ENCODE peak calls at places on chromosomes 6 and 20, in five cellular contexts. One of them, this sample, is unnamed.

GRCh38 chr20:60095456-60095855 is 137.2 kb downstream of the CDH26 start:
- DNase-seq in nephron progenitor cell: no peak
- DNase-seq in heart right ventricle: peak
- DNase-seq in AG10803: peak
- DNase-seq in AG09309: no peak
- DNase-seq in this sample: no peak

GRCh38 chr20:61120595-61121515 is 131.2 kb upstream of the CDH4 start:
- DNase-seq in nephron progenitor cell: peak
- DNase-seq in heart right ventricle: peak
- DNase-seq in AG10803: peak
- DNase-seq in AG09309: peak
- DNase-seq in this sample: peak

GRCh38 chr6:32622545-32623401 is 14.4 kb upstream of the HLA-DQA1 start:
- DNase-seq in nephron progenitor cell: peak
- DNase-seq in heart right ventricle: no peak
- DNase-seq in AG10803: peak
- DNase-seq in AG09309: no peak
- DNase-seq in this sample: peak

GRCh38 chr6:138814179-138814834 is 18.4 kb downstream of the ECT2L start:
- DNase-seq in nephron progenitor cell: no peak
- DNase-seq in heart right ventricle: no peak
- DNase-seq in AG10803: no peak
- DNase-seq in AG09309: no peak
- DNase-seq in this sample: no peak

GRCh38 chr6:16338577-16339262 is 100.3 kb downstream of the GMPR start:
- DNase-seq in nephron progenitor cell: peak
- DNase-seq in heart right ventricle: peak
- DNase-seq in AG10803: peak
- DNase-seq in AG09309: peak
- DNase-seq in this sample: no peak

GRCh38 chr6:143896096-143896880 is 32.0 kb downstream of the ZC2HC1B start:
- DNase-seq in nephron progenitor cell: no peak
- DNase-seq in heart right ventricle: no peak
- DNase-seq in AG10803: no peak
- DNase-seq in AG09309: no peak
- DNase-seq in this sample: no peak

GRCh38 chr6:158938811-158939254 is 61.2 kb downstream of the RSPH3 start:
- DNase-seq in nephron progenitor cell: no peak
- DNase-seq in heart right ventricle: no peak
- DNase-seq in AG10803: peak
- DNase-seq in AG09309: no peak
- DNase-seq in this sample: peak

GRCh38 chr20:38354227-38354626 is 7.9 kb downstream of the LBP start:
- DNase-seq in nephron progenitor cell: no peak
- DNase-seq in heart right ventricle: no peak
- DNase-seq in AG10803: no peak
- DNase-seq in AG09309: no peak
- DNase-seq in this sample: no peak

GRCh38 chr20:61251529-61252393 is at the start of gene CDH4:
- DNase-seq in nephron progenitor cell: peak
- DNase-seq in heart right ventricle: no peak
- DNase-seq in AG10803: no peak
- DNase-seq in AG09309: no peak
- DNase-seq in this sample: no peak

GRCh38 chr20:54456972-54457371 is 18.4 kb upstream of the DOK5 start:
- DNase-seq in nephron progenitor cell: no peak
- DNase-seq in heart right ventricle: no peak
- DNase-seq in AG10803: no peak
- DNase-seq in AG09309: no peak
- DNase-seq in this sample: no peak
- TF ChIP-seq CTCF in nephron progenitor cell: no peak
- TF ChIP-seq CTCF in heart right ventricle: no peak
- TF ChIP-seq CTCF in AG10803: no peak
- TF ChIP-seq CTCF in AG09309: no peak
- TF ChIP-seq CTCF in this sample: no peak

GRCh38 chr6:55299285-55299684 is 28.0 kb upstream of the GFRAL start:
- DNase-seq in nephron progenitor cell: no peak
- DNase-seq in heart right ventricle: no peak
- DNase-seq in AG10803: no peak
- DNase-seq in AG09309: no peak
- DNase-seq in this sample: no peak

GRCh38 chr6:55304747-55305146 is 22.5 kb upstream of the GFRAL start:
- DNase-seq in nephron progenitor cell: no peak
- DNase-seq in heart right ventricle: no peak
- DNase-seq in AG10803: no peak
- DNase-seq in AG09309: no peak
- DNase-seq in this sample: no peak
- TF ChIP-seq CTCF in nephron progenitor cell: no peak
- TF ChIP-seq CTCF in heart right ventricle: no peak
- TF ChIP-seq CTCF in AG10803: no peak
- TF ChIP-seq CTCF in AG09309: no peak
- TF ChIP-seq CTCF in this sample: no peak

DNA sequence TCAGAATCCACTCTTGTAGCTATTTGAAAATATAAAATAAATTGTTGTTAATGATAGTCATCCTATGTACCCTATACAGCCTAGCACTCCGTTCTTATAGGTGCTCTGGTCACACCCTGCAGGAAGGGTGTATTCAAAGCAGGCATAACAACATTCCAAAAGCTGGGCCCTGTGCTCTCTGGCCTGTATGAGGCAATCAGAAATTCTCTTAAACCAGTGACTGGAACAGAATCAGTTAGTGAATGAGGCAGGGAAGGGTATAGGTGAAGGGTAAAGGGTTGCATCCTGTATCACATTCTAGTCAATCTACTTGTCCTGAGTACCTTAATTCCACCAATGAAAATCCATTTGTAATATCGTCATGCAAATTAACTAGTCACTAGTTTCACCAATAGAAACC is 154.5 kb upstream of the ZNF217 start:
- DNase-seq in nephron progenitor cell: no peak
- DNase-seq in heart right ventricle: no peak
- DNase-seq in AG10803: no peak
- DNase-seq in AG09309: no peak
- DNase-seq in this sample: no peak
- TF ChIP-seq CTCF in nephron progenitor cell: no peak
- TF ChIP-seq CTCF in heart right ventricle: no peak
- TF ChIP-seq CTCF in AG10803: no peak
- TF ChIP-seq CTCF in AG09309: no peak
- TF ChIP-seq CTCF in this sample: no peak

GRCh38 chr20:53959849-53960585 is 110.4 kb downstream of the BCAS1 start:
- DNase-seq in nephron progenitor cell: no peak
- DNase-seq in heart right ventricle: no peak
- DNase-seq in AG10803: peak
- DNase-seq in AG09309: no peak
- DNase-seq in this sample: no peak

GRCh38 chr20:53954734-53955658 is 115.4 kb downstream of the BCAS1 start:
- DNase-seq in nephron progenitor cell: no peak
- DNase-seq in heart right ventricle: no peak
- DNase-seq in AG10803: no peak
- DNase-seq in AG09309: no peak
- DNase-seq in this sample: no peak

GRCh38 chr20:53956013-53956715 is 114.2 kb downstream of the BCAS1 start:
- DNase-seq in nephron progenitor cell: no peak
- DNase-seq in heart right ventricle: no peak
- DNase-seq in AG10803: no peak
- DNase-seq in AG09309: no peak
- DNase-seq in this sample: no peak

GRCh38 chr20:53958240-53958639 is 112.2 kb downstream of the BCAS1 start:
- DNase-seq in nephron progenitor cell: no peak
- DNase-seq in heart right ventricle: no peak
- DNase-seq in AG10803: no peak
- DNase-seq in AG09309: no peak
- DNase-seq in this sample: no peak

DNA sequence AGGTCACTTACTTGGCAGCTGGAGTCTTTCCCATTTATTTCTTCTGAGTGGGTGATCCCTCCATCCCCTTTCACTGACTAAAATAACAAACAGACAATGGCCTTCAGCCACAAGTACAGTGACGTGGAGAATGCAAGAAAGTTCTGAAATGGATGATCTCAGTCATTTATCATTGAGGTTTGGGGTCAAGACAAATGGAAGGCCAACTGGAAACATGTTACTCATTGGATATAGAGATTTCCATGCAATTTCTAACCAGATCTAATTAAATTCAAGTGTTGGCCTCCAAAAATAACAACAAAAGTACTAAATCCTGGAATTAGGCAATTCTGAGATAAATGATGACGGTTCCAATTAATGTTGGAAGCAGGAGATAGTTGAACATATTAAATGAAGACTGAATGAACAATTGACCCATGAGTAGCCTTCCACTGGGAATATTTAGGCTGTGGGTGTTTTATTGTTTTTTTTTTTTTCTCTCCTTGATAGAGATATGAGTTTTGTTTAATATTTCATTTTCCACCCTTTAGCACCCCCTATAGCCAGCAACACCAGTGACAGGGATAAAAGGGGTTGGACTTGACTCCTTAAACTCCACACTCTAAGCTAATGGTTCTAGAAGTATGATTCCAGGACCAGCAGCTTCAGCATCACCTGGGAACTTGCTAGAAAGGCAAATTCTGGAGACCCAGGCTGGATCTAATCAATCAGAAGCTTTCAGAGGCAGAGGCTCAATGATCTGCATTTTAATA is 112.8 kb downstream of the BCAS1 start:
- DNase-seq in nephron progenitor cell: no peak
- DNase-seq in heart right ventricle: no peak
- DNase-seq in AG10803: peak
- DNase-seq in AG09309: peak
- DNase-seq in this sample: peak
- TF ChIP-seq CTCF in nephron progenitor cell: no peak
- TF ChIP-seq CTCF in heart right ventricle: no peak
- TF ChIP-seq CTCF in AG10803: peak
- TF ChIP-seq CTCF in AG09309: peak
- TF ChIP-seq CTCF in this sample: peak